ENCODE peak calls at places on chromosome 7, in six cellular contexts. N is CD8-positive, alpha-beta T cell; G is activated B cell treated with CpG ODN at 0.5 μM for 24 hours; K is A549; T is heart left ventricle; C is fibroblast of lung. M is an unnamed sample.

GRCh38 chr7:151045262-151045661 is 3.1 kb upstream of the ASIC3 start:
- DNase-seq in N (no peak), G (no peak), K (no peak), T (no peak), C (no peak), M (no peak)

GRCh38 chr7:158976849-158977593 is 120.7 kb downstream of the DYNC2I1 start:
- DNase-seq in N (peak; percentile 91), G (peak; percentile 78), K (peak; percentile 67), T (peak; percentile 81), C (peak; percentile 43), M (peak; percentile 92)

GRCh38 chr7:106313456-106313891 is 28.7 kb upstream of the NAMPT start:
- DNase-seq in N (no peak), G (no peak), K (peak; percentile 16), T (no peak), C (peak; percentile 88), M (no peak)

GRCh38 chr7:1553513-1554210 is 2.3 kb downstream of the TMEM184A start:
- DNase-seq in N (no peak), G (no peak), K (peak; percentile 44), T (no peak), C (no peak), M (no peak)

GRCh38 chr7:78514653-78515052 is 716.1 kb downstream of the PHTF2 start:
- DNase-seq in N (no peak), G (no peak), K (no peak), T (no peak), C (no peak), M (no peak)

GRCh38 chr7:95511716-95512260 is 26.0 kb downstream of the ASB4 start:
- DNase-seq in N (peak; percentile 13), G (peak; percentile 22), K (peak; percentile 85), T (peak; percentile 50), C (peak; percentile 54), M (no peak)

GRCh38 chr7:128948976-128949760 is 11.4 kb downstream of the IRF5 start:
- DNase-seq in N (no peak), G (no peak), K (no peak), T (no peak), C (no peak), M (no peak)

GRCh38 chr7:144050093-144050492 is 1.3 kb downstream of the OR2A5 start:
- DNase-seq in N (no peak), G (no peak), K (no peak), T (no peak), C (no peak), M (no peak)

GRCh38 chr7:150849204-150849775 is 3.0 kb upstream of the AOC1 start:
- DNase-seq in N (no peak), G (no peak), K (no peak), T (no peak), C (no peak), M (no peak)

GRCh38 chr7:129848436-129848835 is 104.3 kb downstream of the UBE2H start:
- DNase-seq in N (no peak), G (no peak), K (no peak), T (no peak), C (no peak), M (no peak)

GRCh38 chr7:27046854-27047549 is 48.8 kb downstream of the HOXA1 start:
- DNase-seq in N (no peak), G (no peak), K (peak; percentile 45), T (no peak), C (peak; percentile 36), M (no peak)

GRCh38 chr7:129095258-129095657 is 40.3 kb upstream of the TNPO3 start:
- DNase-seq in N (no peak), G (no peak), K (no peak), T (no peak), C (no peak), M (no peak)

GRCh38 chr7:106284516-106285050 is at the start of gene NAMPT:
- DNase-seq in N (no peak), G (peak; percentile 90), K (no peak), T (peak; percentile 59), C (peak; percentile 17), M (no peak)

GRCh38 chr7:75962607-75963382 is 31.6 kb downstream of the TMEM120A start:
- DNase-seq in N (no peak), G (no peak), K (no peak), T (peak; percentile 65), C (peak; percentile 92), M (peak; percentile 80)

GRCh38 chr7:106031271-106032029 is 68.4 kb downstream of the CDHR3 start:
- DNase-seq in N (no peak), G (no peak), K (no peak), T (no peak), C (peak; percentile 29), M (no peak)

GRCh38 chr7:7148799-7149481 is 33.4 kb upstream of the C1GALT1 start:
- DNase-seq in N (no peak), G (no peak), K (no peak), T (no peak), C (peak; percentile 10), M (no peak)

GRCh38 chr7:11449316-11449715 is 382.7 kb downstream of the THSD7A start:
- DNase-seq in N (no peak), G (no peak), K (no peak), T (no peak), C (no peak), M (no peak)

GRCh38 chr7:158000160-158000559 is 587.5 kb downstream of the PTPRN2 start:
- DNase-seq in N (no peak), G (no peak), K (no peak), T (no peak), C (no peak), M (no peak)

GRCh38 chr7:75943864-75944263 is 28.9 kb downstream of the POR start:
- DNase-seq in N (no peak), G (no peak), K (peak; percentile 45), T (no peak), C (peak; percentile 53), M (no peak)

GRCh38 chr7:23691320-23691719 is 11.3 kb downstream of the FAM221A start:
- DNase-seq in N (no peak), G (no peak), K (no peak), T (no peak), C (peak; percentile 78), M (no peak)

GRCh38 chr7:89023146-89023545 is 227.6 kb upstream of the TEX47 start:
- DNase-seq in N (no peak), G (no peak), K (no peak), T (no peak), C (peak; percentile 21), M (no peak)

GRCh38 chr7:38929460-38930171 is 20.6 kb upstream of the VPS41 start:
- DNase-seq in N (no peak), G (no peak), K (peak; percentile 20), T (no peak), C (peak; percentile 60), M (no peak)

GRCh38 chr7:127652333-127653248 is 597 bp downstream of the SND1 start:
- DNase-seq in N (no peak), G (no peak), K (peak; percentile 24), T (no peak), C (peak; percentile 70), M (no peak)

GRCh38 chr7:91043181-91043580 is 221.1 kb upstream of the FZD1 start:
- DNase-seq in N (no peak), G (no peak), K (no peak), T (no peak), C (no peak), M (no peak)

GRCh38 chr7:91047636-91048035 is 216.6 kb upstream of the FZD1 start:
- DNase-seq in N (no peak), G (no peak), K (no peak), T (no peak), C (peak; percentile 55), M (no peak)

GRCh38 chr7:91045626-91046025 is 218.6 kb upstream of the FZD1 start:
- DNase-seq in N (no peak), G (no peak), K (no peak), T (no peak), C (no peak), M (no peak)

GRCh38 chr7:91043924-91044660 is 220.1 kb upstream of the FZD1 start:
- DNase-seq in N (no peak), G (no peak), K (no peak), T (no peak), C (no peak), M (no peak)

GRCh38 chr7:91046322-91047088 is 217.7 kb upstream of the FZD1 start:
- DNase-seq in N (no peak), G (no peak), K (no peak), T (no peak), C (peak; percentile 19), M (no peak)
- TF ChIP-seq CTCF in N (no peak), G (no peak), K (peak; percentile 42), T (peak; percentile 18), C (no peak), M (no peak)

DNA sequence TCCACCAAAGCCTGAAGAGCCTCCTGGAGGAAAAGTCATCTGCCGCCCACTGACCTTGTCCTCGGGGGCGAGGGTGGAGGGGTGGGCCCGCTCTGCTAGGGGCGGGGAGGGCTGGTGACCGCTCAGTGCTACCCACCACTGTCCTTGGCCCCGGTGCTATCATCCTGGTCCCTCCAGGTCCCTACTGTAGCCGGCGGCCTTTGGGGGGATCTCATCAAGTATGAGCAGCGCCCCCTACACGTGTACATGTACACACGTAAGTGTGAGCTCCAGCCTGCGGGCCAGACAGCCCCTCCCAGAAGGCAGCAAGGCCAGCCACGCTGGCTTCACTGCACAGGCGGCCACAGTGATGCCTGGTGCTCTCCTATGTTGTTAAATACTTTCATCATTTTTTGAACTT is 19.6 kb downstream of the TTYH3 start:
- DNase-seq in N (no peak), G (no peak), K (no peak), T (no peak), C (no peak), M (no peak)
- TF ChIP-seq CTCF in N (no peak), G (no peak), K (no peak), T (no peak), C (no peak), M (no peak)

DNA sequence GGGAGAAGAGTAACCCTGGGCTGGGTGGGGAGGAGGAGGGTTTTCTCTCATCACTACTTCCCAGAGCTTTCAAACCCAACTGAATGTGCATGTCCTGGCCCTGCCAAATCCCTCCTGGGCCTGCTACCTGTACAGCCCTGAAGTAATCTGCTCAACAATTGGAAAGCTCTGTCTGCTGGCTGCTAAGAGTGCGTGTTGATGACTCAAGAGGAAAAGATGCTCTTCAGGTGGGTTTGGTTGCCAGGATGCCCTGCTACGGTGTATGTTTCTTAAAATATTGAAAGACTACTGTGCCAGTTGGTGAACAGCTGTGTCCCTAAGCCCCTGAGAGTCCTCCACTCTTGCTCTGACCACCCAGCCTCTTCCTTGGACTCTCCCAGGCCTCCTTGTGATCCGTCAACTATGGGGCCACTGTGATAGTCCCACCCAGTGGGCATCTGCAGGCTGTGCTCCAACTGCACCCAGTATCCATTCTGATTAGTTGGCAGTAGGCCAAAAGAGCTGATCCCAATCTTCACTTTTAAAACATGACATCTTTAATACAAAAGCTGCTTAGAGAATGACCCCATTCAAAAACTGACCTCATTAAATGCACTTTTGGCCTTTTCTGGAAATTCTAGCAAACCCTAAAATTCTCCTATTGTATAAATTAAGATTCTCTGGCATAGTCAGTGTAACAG is 85.6 kb downstream of the AOAH start:
- DNase-seq in N (no peak), G (no peak), K (no peak), T (no peak), C (no peak), M (no peak)
- TF ChIP-seq CTCF in N (no peak), G (no peak), K (no peak), T (no peak), C (no peak), M (no peak)

GRCh38 chr7:154584352-154585252 is 418.3 kb downstream of the PAXIP1 start:
- DNase-seq in N (no peak), G (no peak), K (peak; percentile 12), T (no peak), C (peak; percentile 44), M (no peak)
- TF ChIP-seq CTCF in N (no peak), G (no peak), K (peak; percentile 10), T (no peak), C (no peak), M (no peak)

GRCh38 chr7:136687693-136688322 is 180.6 kb upstream of the CHRM2 start:
- DNase-seq in N (no peak), G (no peak), K (peak; percentile 24), T (no peak), C (peak; percentile 25), M (no peak)
- TF ChIP-seq CTCF in N (no peak), G (no peak), K (peak; percentile 25), T (no peak), C (peak; percentile 44), M (peak; percentile 15)

M was measured in spleen.